ENCODE peak calls at places on chromosome 13, in four cellular contexts. V is fibroblast of lung, F is endodermal cell, S is stomach. G is an unnamed sample.

GRCh38 chr13:26621731-26622401 is 64.4 kb downstream of the WASF3 start:
- DNase-seq in V (no peak), F (no peak), S (no peak), G (no peak)

GRCh38 chr13:51322826-51323225 is 16.7 kb upstream of the SERPINE3 start:
- DNase-seq in V (no peak), F (peak; percentile 50), S (no peak), G (no peak)

GRCh38 chr13:41565221-41565620 is 107.9 kb downstream of the RGCC start:
- DNase-seq in V (peak; percentile 78), F (no peak), S (no peak), G (no peak)

GRCh38 chr13:91618315-91618714 is 219.9 kb downstream of the GPC5 start:
- DNase-seq in V (no peak), F (no peak), S (no peak), G (no peak)

GRCh38 chr13:88248393-88248792 is 577.2 kb downstream of the SLITRK5 start:
- DNase-seq in V (no peak), F (peak; percentile 47), S (no peak), G (no peak)

GRCh38 chr13:40993119-40993518 is 26.0 kb downstream of the ELF1 start:
- DNase-seq in V (no peak), F (peak; percentile 49), S (no peak), G (no peak)

GRCh38 chr13:35767256-35767981 is 290.9 kb upstream of the MAB21L1 start:
- DNase-seq in V (no peak), F (no peak), S (no peak), G (peak; percentile 76)

GRCh38 chr13:83378901-83379300 is 503.4 kb downstream of the SLITRK1 start:
- DNase-seq in V (no peak), F (no peak), S (no peak), G (no peak)

GRCh38 chr13:106490887-106491321 is 44.6 kb downstream of the EFNB2 start:
- DNase-seq in V (no peak), F (no peak), S (no peak), G (no peak)

GRCh38 chr13:48866204-48866603 is 109.5 kb upstream of the FNDC3A start:
- DNase-seq in V (no peak), F (no peak), S (no peak), G (no peak)

GRCh38 chr13:93118081-93118615 is 108.5 kb upstream of the GPC6 start:
- DNase-seq in V (no peak), F (no peak), S (no peak), G (no peak)

GRCh38 chr13:101417043-101417406 is 717 bp upstream of the NALCN start:
- DNase-seq in V (peak; percentile 52), F (no peak), S (no peak), G (no peak)

GRCh38 chr13:48504606-48505369 is 28.1 kb downstream of the RCBTB2 start:
- DNase-seq in V (no peak), F (peak; percentile 75), S (no peak), G (no peak)

GRCh38 chr13:41962994-41963393 is 2.1 kb upstream of the VWA8 start:
- DNase-seq in V (peak; percentile 14), F (no peak), S (no peak), G (no peak)

GRCh38 chr13:72489751-72490150 is 237.7 kb downstream of the MZT1 start:
- DNase-seq in V (no peak), F (no peak), S (no peak), G (no peak)

GRCh38 chr13:107034236-107034635 is 466.3 kb upstream of the ARGLU1 start:
- DNase-seq in V (peak; percentile 63), F (no peak), S (no peak), G (no peak)

GRCh38 chr13:20567881-20568528 is 1.0 kb downstream of the IFT88 start:
- DNase-seq in V (no peak), F (no peak), S (no peak), G (no peak)

GRCh38 chr13:92074658-92075057 is 676.2 kb downstream of the GPC5 start:
- DNase-seq in V (peak; percentile 43), F (peak; percentile 55), S (no peak), G (peak; percentile 73)

GRCh38 chr13:83440465-83440864 is 441.8 kb downstream of the SLITRK1 start:
- DNase-seq in V (no peak), F (no peak), S (no peak), G (no peak)

GRCh38 chr13:113904411-113904810 is 40.5 kb upstream of the GAS6 start:
- DNase-seq in V (no peak), F (peak; percentile 81), S (peak; percentile 67), G (peak; percentile 88)

GRCh38 chr13:51768378-51768921 is 35.5 kb downstream of the DHRS12 start:
- DNase-seq in V (no peak), F (peak; percentile 89), S (no peak), G (no peak)

GRCh38 chr13:39012608-39013007 is 22.0 kb upstream of the STOML3 start:
- DNase-seq in V (no peak), F (peak; percentile 85), S (no peak), G (peak; percentile 8)

GRCh38 chr13:49997935-49998334 is 1.1 kb downstream of the TRIM13 start:
- DNase-seq in V (peak; percentile 22), F (no peak), S (no peak), G (no peak)

GRCh38 chr13:25881136-25881926 is 170.5 kb downstream of the SHISA2 start:
- DNase-seq in V (peak; percentile 23), F (no peak), S (no peak), G (no peak)

GRCh38 chr13:98752111-98752941 is at the start of gene SLC15A1:
- DNase-seq in V (no peak), F (peak; percentile 78), S (no peak), G (peak; percentile 35)

GRCh38 chr13:26923824-26924605 is 163.4 kb upstream of the GPR12 start:
- DNase-seq in V (peak; percentile 83), F (peak; percentile 34), S (no peak), G (no peak)

GRCh38 chr13:90868321-90868920 is 479.1 kb upstream of the MIR17HG start:
- DNase-seq in V (peak; percentile 55), F (no peak), S (no peak), G (peak; percentile 30)

GRCh38 chr13:30718661-30719520 is 16.5 kb upstream of the ALOX5AP start:
- DNase-seq in V (peak; percentile 88), F (no peak), S (no peak), G (no peak)

GRCh38 chr13:65063753-65064152 is 2166.4 kb downstream of the PCDH9 start:
- DNase-seq in V (peak; percentile 87), F (no peak), S (no peak), G (no peak)

GRCh38 chr13:49620170-49620621 is 8.1 kb upstream of the ARL11 start:
- DNase-seq in V (no peak), F (no peak), S (no peak), G (no peak)

GRCh38 chr13:30204564-30204963 is 102.8 kb downstream of the KATNAL1 start:
- DNase-seq in V (no peak), F (no peak), S (no peak), G (no peak)

GRCh38 chr13:27132538-27132937 is 39.1 kb downstream of the USP12 start:
- DNase-seq in V (no peak), F (no peak), S (no peak), G (no peak)

GRCh38 chr13:110665491-110666254 is 40.2 kb downstream of the CARS2 start:
- DNase-seq in V (no peak), F (no peak), S (no peak), G (no peak)

GRCh38 chr13:43153436-43154082 is 130.2 kb downstream of the DNAJC15 start:
- DNase-seq in V (peak; percentile 79), F (no peak), S (no peak), G (no peak)

GRCh38 chr13:20699715-20700114 is 3.8 kb upstream of the IL17D start:
- DNase-seq in V (no peak), F (no peak), S (no peak), G (no peak)

GRCh38 chr13:109722068-109722467 is 64.3 kb downstream of the IRS2 start:
- DNase-seq in V (no peak), F (peak; percentile 66), S (no peak), G (no peak)

GRCh38 chr13:110400786-110401533 is 93.9 kb downstream of the COL4A2 start:
- DNase-seq in V (peak; percentile 71), F (no peak), S (no peak), G (no peak)

DNA sequence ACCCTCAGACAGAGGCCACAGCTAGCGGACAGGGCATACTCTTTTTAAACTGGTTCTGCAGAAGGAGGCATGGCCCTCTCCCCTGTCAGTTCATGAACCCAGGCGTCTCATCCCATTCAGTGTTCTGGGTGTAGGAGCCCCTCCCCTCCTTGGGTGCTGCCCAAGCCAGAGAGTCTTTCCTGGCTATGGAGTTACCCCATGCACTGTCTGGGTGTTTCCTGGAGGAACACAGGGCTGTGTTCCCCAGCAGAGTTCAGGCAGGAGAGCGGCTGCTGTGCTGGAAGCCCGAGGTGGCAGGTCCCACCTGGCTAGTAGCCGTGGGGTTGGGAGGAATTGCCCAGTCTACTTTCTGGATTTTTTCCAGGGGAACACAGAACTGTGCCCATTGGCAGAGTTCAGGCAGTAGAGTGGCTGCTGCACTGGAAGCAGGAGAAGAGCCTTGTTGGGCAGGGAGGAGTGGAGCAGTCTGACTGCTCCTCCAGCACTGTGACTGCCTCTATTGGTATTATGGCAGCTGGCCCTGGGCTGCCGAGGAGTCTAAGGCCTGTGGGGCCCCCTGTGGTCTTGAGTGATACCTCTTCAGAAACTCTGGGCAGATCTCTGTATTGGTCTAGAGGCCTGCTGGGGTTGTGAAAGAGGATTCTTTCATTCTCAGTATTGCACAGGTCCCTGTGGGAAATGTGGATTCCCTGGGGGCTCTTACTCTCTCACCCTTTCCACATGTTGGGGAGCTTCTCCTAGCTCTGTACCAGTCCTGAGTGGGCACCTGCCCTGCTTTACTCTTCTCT is 168.3 kb downstream of the PCDH20 start:
- DNase-seq in V (no peak), F (peak; percentile 73), S (no peak), G (no peak)
- TF ChIP-seq CTCF in V (no peak), F (peak; percentile 28), S (no peak), G (no peak)

GRCh38 chr13:19329365-19329764 is 147.7 kb upstream of the TUBA3C start:
- DNase-seq in V (no peak), F (no peak), S (no peak), G (no peak)

DNA sequence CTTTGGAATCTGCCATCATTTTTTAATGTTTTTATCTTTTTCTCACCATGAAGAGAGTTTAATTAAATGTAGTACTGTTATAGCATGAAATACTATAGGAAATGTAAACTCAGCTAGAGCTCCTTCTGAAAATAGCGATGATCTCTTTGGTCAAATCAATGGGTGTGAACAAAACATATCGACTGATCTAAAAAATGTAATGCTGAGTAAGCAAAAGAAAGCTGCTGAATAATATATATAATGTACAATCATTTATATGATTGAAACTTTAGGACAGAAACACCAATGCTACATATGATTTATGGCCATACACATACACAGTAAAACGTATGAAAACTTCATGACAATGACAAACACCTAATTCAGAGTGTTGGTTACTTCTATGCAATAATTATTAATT is 150.8 kb upstream of the TUBA3C start:
- DNase-seq in V (no peak), F (no peak), S (no peak), G (no peak)
- H3K9me3 ChIP-seq in V (no peaks in the 10 kb centered on the region), F (peaks cover 66% of the 10 kb centered on the region), S (no peaks in the 10 kb centered on the region), G (no peaks in the 10 kb centered on the region)

GRCh38 chr13:59487883-59488282 is 675.8 kb downstream of the DIAPH3 start:
- DNase-seq in V (no peak), F (no peak), S (no peak), G (no peak)
- TF ChIP-seq CTCF in V (no peak), F (peak; percentile 71), S (no peak), G (peak; percentile 6)

GRCh38 chr13:112170823-112171569 is 104.0 kb downstream of the SOX1 start:
- DNase-seq in V (no peak), F (peak; percentile 30), S (no peak), G (no peak)
- H3K9me3 ChIP-seq in V (no peaks in the 10 kb centered on the region), F (no peaks in the 10 kb centered on the region), S (peaks cover 18% of the 10 kb centered on the region), G (peaks cover 34% of the 10 kb centered on the region)

G was measured in WERI-Rb-1.